ENCODE peak calls at places on chromosomes 11 and 22, in five cellular contexts. M is esophagus squamous epithelium, E is suprapubic skin, W is Panc1, T is lung. H is an unnamed sample.

GRCh38 chr11:70761094-70761905 is 363.0 kb downstream of the CTTN start:
- DNase-seq in M (no peak), W (no peak), E (no peak), T (no peak), H (no peak)

GRCh38 chr11:30535818-30536217 is 50.3 kb downstream of the MPPED2 start:
- DNase-seq in T (no peak), W (no peak), E (no peak), M (no peak), H (no peak)

GRCh38 chr11:126815111-126815510 is 185.5 kb downstream of the KIRREL3 start:
- DNase-seq in M (no peak), T (no peak), E (no peak), W (no peak), H (no peak)

GRCh38 chr22:48753752-48754517 is 1073.7 kb downstream of the BRD1 start:
- DNase-seq in M (no peak), W (no peak), T (peak), E (no peak), H (no peak)

GRCh38 chr22:46377566-46378498 is 42.3 kb downstream of the TRMU start:
- DNase-seq in E (no peak), M (no peak), W (no peak), T (peak), H (peak)

GRCh38 chr11:119316017-119316728 is 757 bp downstream of the MCAM start:
- DNase-seq in T (no peak), E (peak), W (no peak), M (no peak), H (no peak)

GRCh38 chr11:85717360-85717927 is 31.4 kb upstream of the CCDC89 start:
- DNase-seq in E (no peak), W (no peak), T (no peak), M (no peak), H (no peak)

GRCh38 chr11:44931466-44931865 is 19.2 kb downstream of the TP53I11 start:
- DNase-seq in E (no peak), M (no peak), T (no peak), W (no peak), H (no peak)

GRCh38 chr22:19775496-19776325 is 15.1 kb downstream of the TBX1 start:
- DNase-seq in W (no peak), T (no peak), E (no peak), M (no peak), H (no peak)

GRCh38 chr22:36291831-36292740 is 39.2 kb downstream of the APOL1 start:
- DNase-seq in T (no peak), E (no peak), M (no peak), W (no peak), H (no peak)

GRCh38 chr11:111696556-111696955 is 69.6 kb downstream of the PPP2R1B start:
- DNase-seq in E (no peak), M (no peak), T (no peak), W (no peak), H (no peak)

GRCh38 chr11:94834931-94835330 is 66.8 kb downstream of the AMOTL1 start:
- DNase-seq in E (no peak), M (no peak), T (no peak), W (no peak), H (no peak)

GRCh38 chr22:44497218-44497903 is 672 bp downstream of the RTL6 start:
- DNase-seq in W (no peak), M (no peak), T (no peak), E (no peak), H (no peak)

GRCh38 chr22:35648066-35649025 is at the start of gene APOL6:
- DNase-seq in E (peak), W (no peak), M (no peak), T (peak), H (no peak)

GRCh38 chr11:65575568-65576231 is at the start of gene EHBP1L1:
- DNase-seq in W (no peak), T (peak), E (no peak), M (no peak), H (no peak)

GRCh38 chr11:96091476-96091875 is 167.6 kb upstream of the MTMR2 start:
- DNase-seq in M (no peak), T (no peak), E (no peak), W (peak), H (no peak)

GRCh38 chr22:19942886-19943664 is 1.5 kb upstream of the TXNRD2 start:
- DNase-seq in M (no peak), E (no peak), T (no peak), W (no peak), H (no peak)

GRCh38 chr22:49829044-49829719 is 1.5 kb upstream of the BRD1 start:
- DNase-seq in W (no peak), E (no peak), T (no peak), M (no peak), H (no peak)

GRCh38 chr11:64745523-64746328 is 1.8 kb upstream of the RASGRP2 start:
- DNase-seq in W (no peak), E (peak), M (no peak), T (peak), H (no peak)

GRCh38 chr11:131504199-131504949 is 134.0 kb downstream of the NTM start:
- DNase-seq in M (no peak), T (no peak), E (no peak), W (no peak), H (no peak)

GRCh38 chr11:108871152-108871551 is 206.3 kb downstream of the DDX10 start:
- DNase-seq in E (no peak), M (no peak), W (no peak), T (no peak), H (no peak)

GRCh38 chr11:116461789-116462188 is 311.0 kb downstream of the BUD13 start:
- DNase-seq in E (no peak), T (no peak), W (no peak), M (no peak), H (no peak)
- TF ChIP-seq CTCF in E (no peak), T (no peak), W (no peak), M (no peak), H (no peak)

DNA sequence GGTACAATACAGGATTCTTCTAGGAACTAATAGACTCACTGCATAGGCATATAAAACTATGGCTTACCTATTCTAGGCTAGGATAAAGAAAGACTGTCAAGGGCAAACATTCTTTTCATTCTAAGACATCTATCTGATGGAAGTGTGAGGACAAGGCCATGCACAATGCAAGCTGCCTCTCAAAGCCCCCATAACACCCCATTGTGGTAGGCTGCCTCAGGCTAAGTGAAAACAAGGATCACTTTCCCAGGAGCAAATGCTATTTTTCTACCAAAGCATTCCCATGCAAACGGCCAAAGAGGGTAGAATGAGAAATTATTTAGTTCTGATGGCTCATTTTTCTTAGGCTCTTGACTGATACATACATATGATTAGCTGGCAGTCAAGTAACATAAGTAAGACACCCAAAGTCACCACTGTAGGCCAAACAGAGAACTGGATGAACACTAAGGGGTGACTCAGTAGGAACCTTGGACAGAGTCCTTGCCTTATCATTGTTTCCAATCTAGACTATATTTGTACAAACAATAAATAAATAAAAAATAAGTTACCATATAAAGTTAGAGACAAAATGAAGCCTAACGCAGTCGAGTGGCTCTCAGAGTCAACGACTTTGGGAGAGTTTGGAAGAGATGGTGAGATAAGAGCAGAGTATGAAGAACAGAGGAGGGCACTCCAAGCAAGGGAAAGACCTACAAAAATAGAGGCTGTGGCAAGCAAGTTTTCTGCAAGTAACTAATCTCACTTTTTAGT is 303.6 kb downstream of the SBF2 start:
- DNase-seq in M (no peak), E (no peak), T (no peak), W (peak), H (no peak)
- TF ChIP-seq CTCF in M (no peak), E (no peak), T (no peak), W (peak), H (no peak)

GRCh38 chr11:898160-898517 is 12.5 kb downstream of the CHID1 start:
- DNase-seq in E (no peak), T (no peak), M (no peak), W (no peak), H (no peak)
- TF ChIP-seq CTCF in E (peak), T (no peak), M (no peak), W (peak), H (no peak)

GRCh38 chr11:101620026-101620425 is 36.2 kb upstream of the TRPC6 start:
- DNase-seq in E (no peak), M (no peak), T (no peak), W (no peak), H (no peak)
- TF ChIP-seq CTCF in E (no peak), M (no peak), T (no peak), W (no peak), H (no peak)

GRCh38 chr11:13145461-13145860 is 132.1 kb upstream of the BMAL1 start:
- DNase-seq in M (no peak), T (no peak), W (no peak), E (no peak), H (no peak)
- TF ChIP-seq CTCF in M (no peak), T (no peak), W (no peak), E (no peak), H (no peak)

GRCh38 chr22:38467904-38468760 is at the start of gene KDELR3:
- DNase-seq in W (no peak), E (peak), T (peak), M (no peak), H (no peak)
- TF ChIP-seq CTCF in W (no peak), E (no peak), T (no peak), M (peak), H (peak)

DNA sequence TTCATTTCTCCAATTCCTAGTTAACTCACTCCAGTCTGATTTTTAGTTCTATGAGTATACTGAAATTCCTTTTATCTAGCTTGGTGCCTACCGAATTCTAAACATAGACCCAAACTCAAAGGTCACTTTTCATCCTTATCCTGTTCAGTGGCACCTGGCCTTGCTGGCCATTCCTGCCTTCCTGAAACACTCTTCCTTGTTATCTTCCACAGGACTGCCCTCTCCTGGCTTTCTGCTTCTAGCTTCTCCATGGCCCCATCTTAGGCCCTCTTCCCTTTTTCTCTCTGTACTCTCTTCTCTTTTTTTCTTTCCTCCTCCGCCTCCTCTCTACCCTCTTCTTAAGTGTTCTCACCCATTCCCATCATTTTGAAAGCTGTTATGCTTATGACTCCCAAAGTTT is 87.3 kb downstream of the WNT11 start:
- DNase-seq in M (no peak), E (no peak), T (no peak), W (no peak), H (no peak)
- TF ChIP-seq CTCF in M (no peak), E (no peak), T (no peak), W (peak), H (no peak)